ENCODE peak calls at places on chromosomes 3 and 15, in four cellular contexts. O, W, X and L are unnamed samples.

GRCh38 chr3:48820626-48821324 is 26.9 kb downstream of the PRKAR2A start:
- DNase-seq in O (no peak), X (no peak), W (no peak), L (no peak)

GRCh38 chr3:25834346-25834745 is 44.5 kb downstream of the OXSM start:
- DNase-seq in O (no peak), X (no peak), W (no peak), L (no peak)

GRCh38 chr3:183698760-183699159 is 1.2 kb downstream of the YEATS2 start:
- DNase-seq in O (no peak), X (no peak), W (peak; percentile 14), L (peak; percentile 14)

GRCh38 chr3:133209871-133210550 is 171.8 kb downstream of the TMEM108 start:
- DNase-seq in O (no peak), W (no peak), X (no peak), L (no peak)

GRCh38 chr15:76123031-76123430 is 63.2 kb downstream of the TMEM266 start:
- DNase-seq in O (no peak), W (no peak), X (no peak), L (no peak)

GRCh38 chr3:180564676-180565075 is 37.3 kb upstream of the TTC14 start:
- DNase-seq in O (no peak), X (no peak), W (no peak), L (no peak)

GRCh38 chr3:79534732-79535131 is 233.1 kb downstream of the ROBO1 start:
- DNase-seq in O (no peak), X (no peak), W (no peak), L (no peak)

GRCh38 chr15:63221346-63221745 is 31.9 kb downstream of the RAB8B start:
- DNase-seq in X (no peak), O (no peak), W (no peak), L (no peak)

GRCh38 chr3:20458994-20459736 is 273.2 kb upstream of the SGO1 start:
- DNase-seq in X (no peak), W (no peak), O (no peak), L (no peak)

GRCh38 chr15:83775738-83776137 is 121.8 kb downstream of the ADAMTSL3 start:
- DNase-seq in O (no peak), X (no peak), W (no peak), L (no peak)

GRCh38 chr15:58924326-58924725 is 9.2 kb downstream of the SLTM start:
- DNase-seq in X (no peak), O (no peak), W (no peak), L (no peak)

GRCh38 chr15:90154861-90155626 is 46.1 kb upstream of the SEMA4B start:
- DNase-seq in W (peak; percentile 48), X (no peak), O (no peak), L (no peak)

GRCh38 chr15:101600024-101600423 is 52.2 kb downstream of the TM2D3 start:
- DNase-seq in W (no peak), X (no peak), O (no peak), L (no peak)

GRCh38 chr3:119529883-119530282 is 29.5 kb downstream of the CD80 start:
- DNase-seq in O (no peak), X (no peak), W (no peak), L (no peak)

GRCh38 chr3:127161236-127161635 is 31.7 kb upstream of the PRR23E start:
- DNase-seq in W (no peak), X (peak; percentile 22), O (no peak), L (no peak)

GRCh38 chr3:130759692-130760338 is 13.2 kb upstream of the PIK3R4 start:
- DNase-seq in X (no peak), O (peak; percentile 34), W (peak; percentile 60), L (no peak)

GRCh38 chr15:43346305-43346704 is 15.9 kb upstream of the LCMT2 start:
- DNase-seq in W (no peak), O (no peak), X (no peak), L (no peak)

GRCh38 chr15:101347454-101347853 is 52.4 kb upstream of the SNRPA1 start:
- DNase-seq in X (no peak), W (no peak), O (no peak), L (no peak)

GRCh38 chr3:27673701-27674100 is 48.4 kb downstream of the EOMES start:
- DNase-seq in X (no peak), O (no peak), W (no peak), L (no peak)

GRCh38 chr15:58438956-58439355 is 7.2 kb downstream of the LIPC start:
- DNase-seq in O (peak; percentile 60), W (peak; percentile 47), X (no peak), L (no peak)

GRCh38 chr15:53588773-53589172 is 170.7 kb downstream of the WDR72 start:
- DNase-seq in X (no peak), W (no peak), O (no peak), L (no peak)

GRCh38 chr15:96887730-96888129 is 557.2 kb downstream of the NR2F2 start:
- DNase-seq in X (no peak), O (no peak), W (no peak), L (no peak)

GRCh38 chr3:188911033-188911850 is 260.5 kb upstream of the TPRG1 start:
- DNase-seq in X (no peak), O (no peak), W (peak; percentile 15), L (no peak)

GRCh38 chr3:73568371-73568862 is 56.3 kb downstream of the PDZRN3 start:
- DNase-seq in W (no peak), O (no peak), X (no peak), L (no peak)

GRCh38 chr15:38414351-38414750 is 39.6 kb upstream of the FAM98B start:
- DNase-seq in X (no peak), W (peak; percentile 41), O (peak; percentile 23), L (no peak)

GRCh38 chr3:24270204-24270671 is 224.4 kb downstream of the THRB start:
- DNase-seq in O (no peak), W (no peak), X (no peak), L (no peak)

GRCh38 chr15:64813075-64813474 is 12.4 kb downstream of the PIF1 start:
- DNase-seq in W (no peak), X (no peak), O (no peak), L (no peak)

GRCh38 chr15:81887913-81888312 is 157.9 kb downstream of the MEX3B start:
- DNase-seq in X (no peak), W (no peak), O (no peak), L (no peak)

GRCh38 chr15:27119695-27120266 is 148.8 kb downstream of the GABRG3 start:
- DNase-seq in O (no peak), W (no peak), X (no peak), L (no peak)

GRCh38 chr15:59646271-59646670 is 11.0 kb downstream of the GTF2A2 start:
- DNase-seq in X (no peak), W (no peak), O (no peak), L (no peak)

GRCh38 chr15:74933573-74933972 is 4.3 kb downstream of the COX5A start:
- DNase-seq in O (no peak), X (no peak), W (no peak), L (no peak)

GRCh38 chr15:74937226-74937601 is 659 bp downstream of the COX5A start:
- DNase-seq in O (no peak), X (no peak), W (no peak), L (no peak)

GRCh38 chr15:74937602-74938371 is at the start of gene COX5A:
- DNase-seq in O (peak; percentile 91), W (peak; percentile 94), X (peak; percentile 94), L (peak; percentile 93)
- TF ChIP-seq POLR2A in O (peak; percentile 76), W (peak; percentile 96), X (peak; percentile 95), L (peak; percentile 53)

DNA sequence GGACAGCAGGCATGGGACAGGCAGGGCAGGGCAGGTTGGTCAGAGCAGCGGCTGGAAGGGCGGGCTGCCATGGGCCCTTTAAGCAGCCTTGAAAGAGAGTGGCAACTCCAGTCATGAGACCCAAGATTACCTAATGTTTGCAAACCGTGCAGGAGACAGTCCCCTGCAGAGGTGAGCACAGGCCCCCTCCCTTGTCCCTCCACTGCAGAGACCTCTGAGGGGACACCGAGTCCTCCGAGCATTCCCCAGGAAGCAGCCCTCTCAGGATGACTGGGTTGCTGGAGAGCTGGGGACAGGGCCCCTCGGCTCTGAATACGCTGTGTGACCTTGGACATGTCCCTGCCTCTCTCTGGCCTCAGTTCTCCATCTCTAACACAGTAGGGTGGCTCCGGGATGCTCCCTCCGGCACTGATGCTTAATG is 81.4 kb downstream of the IQSEC1 start:
- DNase-seq in X (peak; percentile 40), O (no peak), W (peak; percentile 7), L (no peak)
- H3K4me1 ChIP-seq in X (no peaks in the 10 kb centered on the region), O (peaks cover 9% of the 10 kb centered on the region), W (peaks cover 9% of the 10 kb centered on the region), L (peaks cover 16% of the 10 kb centered on the region)

GRCh38 chr3:64825404-64825803 is 137.6 kb upstream of the ADAMTS9 start:
- DNase-seq in W (no peak), O (no peak), X (no peak), L (no peak)
- TF ChIP-seq POLR2A in W (no peak), O (no peak), X (no peak), L (no peak)

GRCh38 chr15:52556524-52556923 is 12.3 kb downstream of the ARPP19 start:
- DNase-seq in X (no peak), O (no peak), W (no peak), L (no peak)
- H3K4me1 ChIP-seq in X (no peaks in the 10 kb centered on the region), O (peaks cover 3% of the 10 kb centered on the region), W (no peaks in the 10 kb centered on the region), L (peaks cover 45% of the 10 kb centered on the region)